ENCODE peak calls at places on chromosomes 12 and 14, in five cellular contexts. Q, X, E, P and H are unnamed samples.
A peak's percentile ranks its signal among the peaks of the same experiment; 100 is the strongest.

GRCh38 chr12:113788020-113788856 is 177.9 kb downstream of the RBM19 start:
- DNase-seq in Q (no peak), X (no peak), E (peak; percentile 82), P (no peak), H (peak; percentile 25)

GRCh38 chr14:31564194-31564593 is 3.0 kb downstream of the NUBPL start:
- DNase-seq in Q (no peak), X (no peak), E (no peak), P (no peak), H (no peak)

GRCh38 chr12:2212971-2213869 is 160.4 kb downstream of the CACNA1C start:
- DNase-seq in Q (no peak), X (peak; percentile 38), E (peak; percentile 45), P (no peak), H (no peak)

GRCh38 chr14:37588956-37589737 is 5.9 kb downstream of the FOXA1 start:
- DNase-seq in Q (no peak), X (no peak), E (no peak), P (no peak), H (no peak)

GRCh38 chr14:89304972-89305703 is 111.9 kb downstream of the FOXN3 start:
- DNase-seq in Q (no peak), X (peak; percentile 60), E (peak; percentile 18), P (no peak), H (no peak)

GRCh38 chr12:118020036-118020435 is 3.5 kb downstream of the RFC5 start:
- DNase-seq in Q (no peak), X (no peak), E (no peak), P (no peak), H (no peak)

GRCh38 chr12:34600592-34601462 is 578.5 kb downstream of the ALG10 start:
- DNase-seq in Q (no peak), X (no peak), E (no peak), P (no peak), H (no peak)

GRCh38 chr14:92677087-92677668 is 71.2 kb downstream of the LGMN start:
- DNase-seq in Q (no peak), X (no peak), E (no peak), P (no peak), H (no peak)

GRCh38 chr12:16324300-16324699 is 23.1 kb upstream of the MGST1 start:
- DNase-seq in Q (no peak), X (no peak), E (no peak), P (no peak), H (no peak)

GRCh38 chr12:34407813-34408212 is 385.5 kb downstream of the ALG10 start:
- DNase-seq in Q (no peak), X (no peak), E (no peak), P (no peak), H (no peak)

GRCh38 chr12:81332054-81332453 is 254.2 kb downstream of the ACSS3 start:
- DNase-seq in Q (no peak), X (no peak), E (no peak), P (no peak), H (no peak)